ENCODE peak calls at places on chromosomes 7 and 10, in eight cellular contexts. N is MCF 10A, O is Panc1, A is GM20000, F is thoracic aorta, Q is AG09309, Z is GM06990, M is HFF-Myc. T is an unnamed sample.

GRCh38 chr10:52771534-52772455 is 789 bp downstream of the MBL2 start:
- DNase-seq in N (no peak), O (no peak), A (no peak), F (no peak), Q (no peak), Z (no peak), M (no peak), T (no peak)

GRCh38 chr7:132489776-132490237 is 86.5 kb downstream of the PLXNA4 start:
- DNase-seq in N (no peak), O (no peak), A (no peak), F (no peak), Q (no peak), Z (no peak), M (no peak), T (no peak)

GRCh38 chr7:131040467-131040932 is 287.2 kb upstream of the MKLN1 start:
- DNase-seq in N (peak), O (peak), A (peak), F (peak), Q (no peak), Z (no peak), M (peak), T (peak)

GRCh38 chr10:133474027-133474426 is 20.3 kb downstream of the SCART1 start:
- DNase-seq in N (no peak), O (no peak), A (peak), F (no peak), Q (no peak), Z (no peak), M (no peak), T (no peak)

GRCh38 chr10:69991151-69991550 is 61.5 kb upstream of the MACROH2A2 start:
- DNase-seq in N (no peak), O (no peak), A (no peak), F (no peak), Q (no peak), Z (no peak), M (no peak), T (no peak)

GRCh38 chr10:115659616-115660015 is 566.5 kb downstream of the ATRNL1 start:
- DNase-seq in N (peak), O (no peak), A (no peak), F (no peak), Q (no peak), Z (no peak), M (no peak), T (no peak)

GRCh38 chr7:92646966-92647625 is 56.9 kb upstream of the FAM133B start:
- DNase-seq in N (no peak), O (no peak), A (no peak), F (no peak), Q (no peak), Z (no peak), M (no peak), T (no peak)

GRCh38 chr7:155513543-155514285 is 32.6 kb downstream of the CNPY1 start:
- DNase-seq in N (no peak), O (no peak), A (no peak), F (no peak), Q (no peak), Z (no peak), M (no peak), T (no peak)

GRCh38 chr10:104327745-104328635 is 10.3 kb downstream of the ITPRIP start:
- DNase-seq in N (peak), O (no peak), A (no peak), F (no peak), Q (peak), Z (no peak), M (peak), T (no peak)

GRCh38 chr10:106571216-106571954 is 593.1 kb downstream of the SORCS1 start:
- DNase-seq in N (peak), O (peak), A (peak), F (no peak), Q (no peak), Z (no peak), M (no peak), T (no peak)
- TF ChIP-seq CTCF in N (peak), O (peak), A (no peak), F (no peak), Q (no peak), Z (peak), M (peak), T (peak)

GRCh38 chr10:14821635-14822375 is 16.0 kb downstream of the CDNF start:
- DNase-seq in N (no peak), O (no peak), A (no peak), F (no peak), Q (no peak), Z (no peak), M (no peak), T (no peak)

GRCh38 chr10:14822879-14823755 is 14.7 kb downstream of the CDNF start:
- DNase-seq in N (peak), O (peak), A (peak), F (no peak), Q (no peak), Z (no peak), M (no peak), T (no peak)

GRCh38 chr10:14823966-14824365 is 13.9 kb downstream of the CDNF start:
- DNase-seq in N (no peak), O (no peak), A (no peak), F (no peak), Q (no peak), Z (no peak), M (no peak), T (no peak)

GRCh38 chr10:14820775-14821154 is 17.1 kb downstream of the CDNF start:
- DNase-seq in N (no peak), O (no peak), A (no peak), F (no peak), Q (no peak), Z (no peak), M (no peak), T (no peak)

DNA sequence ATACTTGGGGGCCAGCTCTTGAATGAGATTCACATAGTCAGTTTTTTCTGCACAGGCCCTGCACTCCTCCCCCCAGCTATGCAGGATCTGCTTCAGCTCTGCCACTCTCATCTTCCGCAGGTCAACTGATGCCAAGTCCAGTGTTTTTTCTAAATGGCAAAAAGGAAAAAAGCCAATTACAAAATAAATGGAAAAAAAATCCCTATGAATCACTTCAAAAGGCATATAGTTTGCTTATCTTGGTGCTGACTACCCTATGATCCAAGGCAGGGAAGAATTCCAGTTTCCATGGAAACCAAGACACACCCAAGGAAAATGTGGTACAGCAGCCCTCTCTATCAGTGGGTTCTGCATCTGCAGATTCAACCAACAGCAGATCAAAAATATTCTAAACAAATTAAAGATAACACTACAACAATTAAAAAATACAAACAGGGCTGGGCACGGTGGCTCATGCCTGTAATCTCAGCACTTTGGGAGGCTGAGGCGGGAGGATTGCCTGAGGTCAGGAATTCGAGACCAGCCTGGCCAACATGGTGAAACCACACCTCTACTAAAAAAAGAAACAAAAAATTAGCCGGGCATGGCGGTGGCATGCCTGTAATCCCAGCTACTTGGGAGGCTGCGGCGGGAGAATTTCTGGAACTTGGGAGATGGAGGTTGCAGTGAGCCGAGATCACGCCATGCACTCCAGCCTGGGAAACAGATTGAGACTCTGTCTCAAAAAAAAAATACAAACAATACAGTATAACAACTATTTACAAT is 17.6 kb downstream of the CDNF start:
- DNase-seq in N (peak), O (no peak), A (no peak), F (no peak), Q (peak), Z (no peak), M (peak), T (peak)
- TF ChIP-seq CTCF in N (no peak), O (no peak), A (no peak), F (no peak), Q (no peak), Z (no peak), M (no peak), T (no peak)

DNA sequence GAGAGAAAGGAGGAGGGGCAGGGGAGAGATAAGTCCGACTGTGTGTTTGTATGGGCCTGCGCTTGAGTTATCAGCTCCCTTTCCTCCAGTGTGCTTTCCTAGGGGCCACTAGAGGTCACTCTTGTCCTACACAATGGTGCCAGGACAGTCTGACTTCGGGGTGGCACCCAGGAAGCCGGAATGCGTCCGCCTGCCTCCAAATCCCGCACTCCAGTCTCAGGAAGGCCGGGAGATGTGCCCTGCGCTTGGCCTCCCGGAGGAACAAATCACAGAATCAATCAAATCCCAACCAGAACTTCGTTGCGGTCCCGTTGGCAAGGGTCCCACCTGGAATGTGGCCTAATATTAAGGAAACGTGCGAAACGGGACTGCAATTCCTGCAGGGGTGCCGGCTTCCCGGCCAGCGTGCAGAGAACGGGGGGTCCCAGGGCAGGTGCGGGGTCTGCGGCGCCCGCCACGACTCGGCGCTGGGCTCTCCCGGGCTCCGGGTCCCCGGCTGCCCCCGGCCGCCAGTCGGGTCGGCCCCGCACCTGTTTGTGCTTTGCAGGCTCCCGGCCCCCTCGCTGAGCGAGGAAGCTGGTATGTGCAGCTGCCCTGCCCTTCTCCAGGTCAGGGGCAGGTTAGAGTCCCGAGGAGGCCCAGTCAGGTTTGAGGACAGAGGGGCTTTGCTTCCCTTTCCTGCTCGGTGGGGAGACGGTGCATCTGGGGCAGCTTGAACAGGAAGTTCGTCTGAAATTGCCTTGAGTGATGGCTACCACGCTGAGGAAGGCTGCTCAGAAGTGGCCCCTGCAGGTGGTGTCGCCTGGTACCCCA is 21.0 kb upstream of the HPS1 start:
- DNase-seq in N (peak), O (peak), A (peak), F (no peak), Q (peak), Z (peak), M (peak), T (peak)
- TF ChIP-seq CTCF in N (peak), O (peak), A (peak), F (peak), Q (peak), Z (peak), M (peak), T (peak)

GRCh38 chr7:31642681-31643115 is 44.3 kb upstream of the PPP1R17 start:
- DNase-seq in N (no peak), O (no peak), A (no peak), F (no peak), Q (no peak), Z (no peak), M (no peak), T (peak)

GRCh38 chr7:31651234-31651633 is 35.8 kb upstream of the PPP1R17 start:
- DNase-seq in N (no peak), O (no peak), A (no peak), F (no peak), Q (no peak), Z (no peak), M (no peak), T (no peak)

GRCh38 chr7:31651800-31652326 is 35.2 kb upstream of the PPP1R17 start:
- DNase-seq in N (no peak), O (no peak), A (no peak), F (no peak), Q (no peak), Z (no peak), M (no peak), T (no peak)

GRCh38 chr7:31646969-31647368 is 40.0 kb upstream of the PPP1R17 start:
- DNase-seq in N (no peak), O (no peak), A (no peak), F (no peak), Q (no peak), Z (no peak), M (no peak), T (no peak)

GRCh38 chr7:31648288-31648687 is 38.7 kb upstream of the PPP1R17 start:
- DNase-seq in N (peak), O (no peak), A (no peak), F (no peak), Q (no peak), Z (no peak), M (no peak), T (no peak)
- TF ChIP-seq CTCF in N (peak), O (peak), A (no peak), F (no peak), Q (no peak), Z (no peak), M (no peak), T (no peak)

GRCh38 chr10:80945267-80945880 is 407.7 kb downstream of the SH2D4B start:
- DNase-seq in N (peak), O (peak), A (peak), F (no peak), Q (no peak), Z (no peak), M (no peak), T (no peak)
- TF ChIP-seq CTCF in N (peak), O (peak), A (peak), F (peak), Q (no peak), Z (peak), M (no peak), T (peak)

T was measured in PC-9.